ENCODE peak calls at places on chromosomes 1 and 21, in ten cellular contexts. W is sigmoid colon, H is GM23338, M is transverse colon, A is esophagus muscularis mucosa, E is Panc1, X is breast epithelium, Q is suprapubic skin, Z is HCT116, V is upper lobe of left lung. U is an unnamed sample.

GRCh38 chr21:16072692-16073091 is 342.9 kb downstream of the USP25 start:
- DNase-seq in W (peak; percentile 28), Q (no peak), M (no peak), H (no peak), V (no peak), Z (no peak), E (no peak), A (no peak), X (no peak), U (no peak)

GRCh38 chr21:17428980-17429379 is 83.9 kb upstream of the CXADR start:
- DNase-seq in M (no peak), Q (no peak), E (no peak), X (no peak), V (no peak), Z (no peak), A (no peak), W (no peak), H (no peak), U (no peak)

GRCh38 chr1:59046730-59047157 is 250.2 kb upstream of the FGGY start:
- DNase-seq in H (peak; percentile 21), W (no peak), X (no peak), Z (no peak), A (no peak), V (no peak), Q (no peak), M (peak; percentile 50), E (no peak), U (peak; percentile 39)

GRCh38 chr1:64514197-64514765 is 44.4 kb downstream of the CACHD1 start:
- DNase-seq in E (no peak), A (no peak), X (no peak), V (no peak), H (no peak), Q (no peak), Z (no peak), M (no peak), W (no peak), U (no peak)

GRCh38 chr1:179925302-179925701 is 29.3 kb upstream of the CEP350 start:
- DNase-seq in V (no peak), M (no peak), E (no peak), W (no peak), Z (no peak), Q (no peak), H (no peak), A (no peak), X (no peak), U (no peak)

GRCh38 chr1:77874804-77875445 is 13.5 kb upstream of the NEXN start:
- DNase-seq in M (no peak), A (no peak), Q (no peak), H (no peak), W (no peak), V (no peak), E (no peak), Z (no peak), X (no peak), U (no peak)

GRCh38 chr1:194069168-194069830 is 882.9 kb upstream of the B3GALT2 start:
- DNase-seq in E (no peak), W (peak; percentile 83), Z (no peak), H (no peak), Q (no peak), V (no peak), X (no peak), M (peak; percentile 19), A (no peak), U (no peak)

GRCh38 chr1:183029591-183030000 is 6.4 kb downstream of the LAMC1 start:
- DNase-seq in Q (no peak), W (no peak), M (no peak), X (no peak), Z (no peak), H (no peak), E (no peak), V (no peak), A (no peak), U (no peak)

GRCh38 chr1:101022294-101022693 is 3.3 kb downstream of the DPH5 start:
- DNase-seq in V (no peak), A (no peak), H (peak; percentile 47), E (no peak), X (no peak), Z (no peak), W (no peak), M (no peak), Q (no peak), U (no peak)

GRCh38 chr1:94980049-94980908 is 53.4 kb upstream of the CNN3 start:
- DNase-seq in W (no peak), H (no peak), M (no peak), V (no peak), X (no peak), A (no peak), Z (no peak), Q (no peak), E (no peak), U (no peak)

GRCh38 chr1:156848461-156849150 is 10.3 kb downstream of the INSRR start:
- DNase-seq in M (peak; percentile 65), Q (no peak), A (no peak), X (no peak), V (peak; percentile 92), W (no peak), E (no peak), H (peak; percentile 85), Z (no peak), U (no peak)
- TF ChIP-seq POLR2AphosphoS5 in M (no peak), Q (no peak), A (no peak), X (no peak), V (no peak), W (no peak), E (no peak), H (no peak), Z (no peak), U (no peak)

DNA sequence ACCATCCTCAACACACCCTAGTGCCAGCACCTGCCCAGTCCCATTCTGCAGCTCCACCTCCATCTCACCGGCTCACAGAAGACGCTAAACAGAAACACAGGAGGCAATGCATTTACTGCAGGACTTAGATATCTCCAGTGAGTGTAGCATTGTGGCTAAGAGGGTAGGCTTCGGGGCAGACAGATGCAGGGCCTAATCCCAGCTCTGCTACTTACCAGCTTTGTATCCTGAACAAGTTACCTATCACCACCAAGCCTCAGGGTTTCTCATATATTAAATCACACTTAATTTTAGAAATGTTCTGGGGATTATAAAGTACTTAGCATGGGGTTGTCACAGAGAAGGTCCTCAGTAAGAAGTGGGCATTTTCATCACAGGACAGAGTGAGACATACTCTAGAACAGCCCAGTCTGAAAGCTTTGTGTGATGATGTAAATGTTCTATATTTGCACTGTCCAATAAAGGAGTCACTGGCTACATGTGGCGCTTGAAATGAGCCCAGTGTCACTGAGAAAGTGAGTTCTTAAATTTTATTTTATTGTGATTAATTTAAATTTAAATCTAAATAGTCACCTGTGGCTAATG is 149.3 kb upstream of the C8B start:
- DNase-seq in Q (no peak), A (no peak), H (no peak), V (no peak), W (no peak), X (no peak), M (no peak), E (no peak), Z (no peak), U (no peak)
- TF ChIP-seq POLR2AphosphoS5 in Q (no peak), A (no peak), H (no peak), V (no peak), W (no peak), X (no peak), M (no peak), E (no peak), Z (no peak), U (no peak)

GRCh38 chr21:44377201-44377921 is 23.9 kb downstream of the TRPM2 start:
- DNase-seq in X (no peak), Z (no peak), H (peak; percentile 66), M (no peak), E (no peak), A (no peak), V (no peak), Q (no peak), W (no peak), U (no peak)

GRCh38 chr21:44376606-44377005 is 23.2 kb downstream of the TRPM2 start:
- DNase-seq in H (no peak), E (no peak), W (no peak), Z (no peak), A (no peak), Q (no peak), X (no peak), M (no peak), V (no peak), U (no peak)

GRCh38 chr21:44374601-44375280 is 21.3 kb downstream of the TRPM2 start:
- DNase-seq in E (no peak), V (no peak), A (no peak), Z (no peak), H (no peak), M (no peak), X (no peak), W (no peak), Q (no peak), U (no peak)

GRCh38 chr21:44375686-44376320 is 22.4 kb downstream of the TRPM2 start:
- DNase-seq in Q (no peak), V (no peak), H (no peak), M (no peak), A (no peak), X (no peak), Z (no peak), E (no peak), W (no peak), U (no peak)

GRCh38 chr21:44375281-44375651 is 21.8 kb downstream of the TRPM2 start:
- DNase-seq in E (no peak), Z (no peak), V (no peak), H (no peak), A (no peak), M (peak; percentile 55), W (no peak), X (no peak), Q (no peak), U (no peak)
- TF ChIP-seq POLR2AphosphoS5 in E (no peak), Z (no peak), V (peak; percentile 28), H (no peak), A (no peak), M (no peak), W (no peak), X (no peak), Q (no peak), U (no peak)

GRCh38 chr1:217010253-217010652 is 287.0 kb upstream of the ESRRG start:
- DNase-seq in M (no peak), W (no peak), Z (no peak), X (no peak), E (no peak), Q (no peak), H (no peak), A (no peak), V (no peak), U (no peak)

GRCh38 chr1:217014066-217014465 is 290.8 kb upstream of the ESRRG start:
- DNase-seq in W (no peak), M (no peak), Z (no peak), H (no peak), V (no peak), E (no peak), Q (no peak), X (no peak), A (no peak), U (no peak)

GRCh38 chr1:217009376-217009775 is 286.1 kb upstream of the ESRRG start:
- DNase-seq in Z (no peak), X (no peak), W (no peak), E (no peak), M (peak; percentile 8), A (no peak), Q (no peak), H (no peak), V (no peak), U (no peak)

DNA sequence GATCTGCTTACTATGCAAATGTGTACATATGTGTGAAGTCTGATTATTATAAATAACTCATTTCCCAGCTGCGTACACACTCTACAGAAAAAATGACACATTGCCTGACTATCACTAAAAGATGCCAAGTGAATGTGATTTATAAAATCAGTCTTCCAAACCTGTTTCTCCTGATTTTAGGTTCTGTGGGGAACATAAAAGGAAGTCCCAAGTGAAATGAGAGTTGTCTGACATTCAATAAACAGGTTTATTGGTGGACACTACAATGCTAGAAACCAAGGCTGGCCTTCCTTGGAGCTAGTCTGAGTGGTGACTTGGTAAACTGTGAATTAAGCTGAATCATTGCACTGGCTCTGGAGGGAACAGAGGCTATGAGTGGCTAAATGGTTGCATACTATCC is 287.9 kb upstream of the ESRRG start:
- DNase-seq in A (no peak), Z (no peak), E (no peak), V (no peak), H (no peak), Q (no peak), W (no peak), X (no peak), M (no peak), U (no peak)
- TF ChIP-seq POLR2AphosphoS5 in A (no peak), Z (no peak), E (no peak), V (no peak), H (no peak), Q (no peak), W (no peak), X (no peak), M (no peak), U (no peak)